ENCODE peak calls at places on chromosome 13, in eight cellular contexts. One of them, this sample, is unnamed. For H3K9me3, the result is how much of the 10 kb centered on the place peaks cover.

GRCh38 chr13:58953638-58954037 is 1210.1 kb downstream of the DIAPH3 start:
- DNase-seq in CD8-positive, alpha-beta memory T cell: no peak
- DNase-seq in AG04450: no peak
- DNase-seq in effector memory CD4-positive, alpha-beta T cell: no peak
- DNase-seq in breast epithelium: no peak
- DNase-seq in GM23248: no peak
- DNase-seq in ovary: no peak
- DNase-seq in cardiac muscle cell: no peak
- DNase-seq in this sample: no peak

GRCh38 chr13:78960881-78961280 is 301.9 kb upstream of the OBI1 start:
- DNase-seq in CD8-positive, alpha-beta memory T cell: no peak
- DNase-seq in effector memory CD4-positive, alpha-beta T cell: no peak
- DNase-seq in ovary: no peak
- DNase-seq in GM23248: no peak
- DNase-seq in breast epithelium: no peak
- DNase-seq in AG04450: no peak
- DNase-seq in cardiac muscle cell: no peak
- DNase-seq in this sample: no peak

GRCh38 chr13:58429917-58430316 is 798.4 kb downstream of the PCDH17 start:
- DNase-seq in cardiac muscle cell: no peak
- DNase-seq in AG04450: no peak
- DNase-seq in CD8-positive, alpha-beta memory T cell: no peak
- DNase-seq in breast epithelium: no peak
- DNase-seq in ovary: no peak
- DNase-seq in GM23248: no peak
- DNase-seq in effector memory CD4-positive, alpha-beta T cell: no peak
- DNase-seq in this sample: no peak

GRCh38 chr13:40063743-40064142 is 408.3 kb downstream of the COG6 start:
- DNase-seq in AG04450: no peak
- DNase-seq in ovary: no peak
- DNase-seq in breast epithelium: no peak
- DNase-seq in GM23248: no peak
- DNase-seq in effector memory CD4-positive, alpha-beta T cell: no peak
- DNase-seq in CD8-positive, alpha-beta memory T cell: no peak
- DNase-seq in cardiac muscle cell: peak
- DNase-seq in this sample: no peak

GRCh38 chr13:108096301-108096700 is 119.0 kb downstream of the LIG4 start:
- DNase-seq in GM23248: no peak
- DNase-seq in breast epithelium: no peak
- DNase-seq in cardiac muscle cell: no peak
- DNase-seq in effector memory CD4-positive, alpha-beta T cell: no peak
- DNase-seq in CD8-positive, alpha-beta memory T cell: no peak
- DNase-seq in AG04450: no peak
- DNase-seq in ovary: no peak
- DNase-seq in this sample: no peak

GRCh38 chr13:76462003-76462402 is 424.2 kb downstream of the KCTD12 start:
- DNase-seq in breast epithelium: no peak
- DNase-seq in cardiac muscle cell: no peak
- DNase-seq in CD8-positive, alpha-beta memory T cell: no peak
- DNase-seq in GM23248: no peak
- DNase-seq in ovary: no peak
- DNase-seq in effector memory CD4-positive, alpha-beta T cell: no peak
- DNase-seq in AG04450: no peak
- DNase-seq in this sample: no peak

GRCh38 chr13:53028637-53029121 is at the start of gene OLFM4:
- DNase-seq in CD8-positive, alpha-beta memory T cell: no peak
- DNase-seq in breast epithelium: no peak
- DNase-seq in GM23248: no peak
- DNase-seq in AG04450: no peak
- DNase-seq in cardiac muscle cell: no peak
- DNase-seq in ovary: no peak
- DNase-seq in effector memory CD4-positive, alpha-beta T cell: no peak
- DNase-seq in this sample: no peak

GRCh38 chr13:76687467-76687866 is 198.7 kb downstream of the KCTD12 start:
- DNase-seq in cardiac muscle cell: no peak
- DNase-seq in breast epithelium: no peak
- DNase-seq in CD8-positive, alpha-beta memory T cell: no peak
- DNase-seq in GM23248: no peak
- DNase-seq in ovary: no peak
- DNase-seq in effector memory CD4-positive, alpha-beta T cell: no peak
- DNase-seq in AG04450: no peak
- DNase-seq in this sample: no peak

GRCh38 chr13:69959041-69959440 is 148.6 kb upstream of the ATXN8OS start:
- DNase-seq in effector memory CD4-positive, alpha-beta T cell: no peak
- DNase-seq in ovary: no peak
- DNase-seq in CD8-positive, alpha-beta memory T cell: no peak
- DNase-seq in cardiac muscle cell: no peak
- DNase-seq in AG04450: no peak
- DNase-seq in breast epithelium: no peak
- DNase-seq in GM23248: no peak
- DNase-seq in this sample: no peak

GRCh38 chr13:44414771-44415170 is 41.1 kb downstream of the SERP2 start:
- DNase-seq in breast epithelium: no peak
- DNase-seq in AG04450: no peak
- DNase-seq in ovary: no peak
- DNase-seq in GM23248: no peak
- DNase-seq in effector memory CD4-positive, alpha-beta T cell: no peak
- DNase-seq in CD8-positive, alpha-beta memory T cell: no peak
- DNase-seq in cardiac muscle cell: no peak
- DNase-seq in this sample: no peak

GRCh38 chr13:98975822-98976261 is 2.0 kb downstream of the DOCK9 start:
- DNase-seq in CD8-positive, alpha-beta memory T cell: no peak
- DNase-seq in AG04450: no peak
- DNase-seq in breast epithelium: no peak
- DNase-seq in ovary: no peak
- DNase-seq in cardiac muscle cell: peak
- DNase-seq in effector memory CD4-positive, alpha-beta T cell: no peak
- DNase-seq in GM23248: no peak
- DNase-seq in this sample: no peak

GRCh38 chr13:99989376-99990044 is 7.9 kb downstream of the ZIC2 start:
- DNase-seq in ovary: no peak
- DNase-seq in CD8-positive, alpha-beta memory T cell: no peak
- DNase-seq in GM23248: no peak
- DNase-seq in AG04450: no peak
- DNase-seq in effector memory CD4-positive, alpha-beta T cell: no peak
- DNase-seq in cardiac muscle cell: no peak
- DNase-seq in breast epithelium: no peak
- DNase-seq in this sample: no peak
- H3K9me3 ChIP-seq in ovary: under half
- H3K9me3 ChIP-seq in CD8-positive, alpha-beta memory T cell: under half
- H3K9me3 ChIP-seq in GM23248: under half
- H3K9me3 ChIP-seq in AG04450: under half
- H3K9me3 ChIP-seq in effector memory CD4-positive, alpha-beta T cell: under half
- H3K9me3 ChIP-seq in cardiac muscle cell: under half
- H3K9me3 ChIP-seq in breast epithelium: under half
- H3K9me3 ChIP-seq in this sample: under half

DNA sequence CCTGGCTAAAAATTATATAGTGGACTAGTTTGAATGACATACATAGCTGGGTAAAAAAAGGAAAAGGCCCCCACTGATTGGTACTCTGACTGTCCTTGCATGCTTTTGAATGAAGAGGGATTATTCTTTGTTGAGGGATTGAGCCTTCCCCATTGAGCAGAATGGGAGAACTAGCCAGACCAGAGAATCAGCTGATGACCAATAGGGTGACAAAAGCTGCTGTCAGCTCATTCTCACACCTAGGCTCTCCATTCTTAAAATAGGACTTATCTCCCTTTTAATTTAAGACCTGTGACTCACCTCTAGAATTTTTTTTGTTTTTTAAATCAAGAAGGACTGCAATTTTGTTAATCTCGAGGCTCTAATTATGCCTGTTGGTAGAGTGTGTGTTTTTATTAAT is 79.3 kb downstream of the CRYL1 start:
- DNase-seq in GM23248: no peak
- DNase-seq in CD8-positive, alpha-beta memory T cell: no peak
- DNase-seq in ovary: no peak
- DNase-seq in AG04450: no peak
- DNase-seq in breast epithelium: no peak
- DNase-seq in effector memory CD4-positive, alpha-beta T cell: no peak
- DNase-seq in cardiac muscle cell: no peak
- DNase-seq in this sample: no peak
- H3K9me3 ChIP-seq in GM23248: under half
- H3K9me3 ChIP-seq in CD8-positive, alpha-beta memory T cell: under half
- H3K9me3 ChIP-seq in ovary: under half
- H3K9me3 ChIP-seq in AG04450: under half
- H3K9me3 ChIP-seq in breast epithelium: under half
- H3K9me3 ChIP-seq in effector memory CD4-positive, alpha-beta T cell: under half
- H3K9me3 ChIP-seq in cardiac muscle cell: under half
- H3K9me3 ChIP-seq in this sample: under half

GRCh38 chr13:56356690-56357089 is 784.0 kb upstream of the PRR20A start:
- DNase-seq in ovary: no peak
- DNase-seq in AG04450: no peak
- DNase-seq in GM23248: no peak
- DNase-seq in effector memory CD4-positive, alpha-beta T cell: no peak
- DNase-seq in cardiac muscle cell: no peak
- DNase-seq in CD8-positive, alpha-beta memory T cell: no peak
- DNase-seq in breast epithelium: no peak
- DNase-seq in this sample: no peak

GRCh38 chr13:56351041-56351440 is 789.7 kb upstream of the PRR20A start:
- DNase-seq in effector memory CD4-positive, alpha-beta T cell: no peak
- DNase-seq in AG04450: no peak
- DNase-seq in CD8-positive, alpha-beta memory T cell: no peak
- DNase-seq in cardiac muscle cell: no peak
- DNase-seq in GM23248: no peak
- DNase-seq in ovary: no peak
- DNase-seq in breast epithelium: no peak
- DNase-seq in this sample: no peak

GRCh38 chr13:56349866-56350265 is 790.9 kb upstream of the PRR20A start:
- DNase-seq in CD8-positive, alpha-beta memory T cell: no peak
- DNase-seq in effector memory CD4-positive, alpha-beta T cell: no peak
- DNase-seq in GM23248: no peak
- DNase-seq in ovary: no peak
- DNase-seq in AG04450: no peak
- DNase-seq in breast epithelium: no peak
- DNase-seq in cardiac muscle cell: no peak
- DNase-seq in this sample: no peak

GRCh38 chr13:56352356-56352755 is 788.4 kb upstream of the PRR20A start:
- DNase-seq in AG04450: no peak
- DNase-seq in breast epithelium: no peak
- DNase-seq in ovary: no peak
- DNase-seq in cardiac muscle cell: no peak
- DNase-seq in GM23248: no peak
- DNase-seq in effector memory CD4-positive, alpha-beta T cell: no peak
- DNase-seq in CD8-positive, alpha-beta memory T cell: no peak
- DNase-seq in this sample: no peak

DNA sequence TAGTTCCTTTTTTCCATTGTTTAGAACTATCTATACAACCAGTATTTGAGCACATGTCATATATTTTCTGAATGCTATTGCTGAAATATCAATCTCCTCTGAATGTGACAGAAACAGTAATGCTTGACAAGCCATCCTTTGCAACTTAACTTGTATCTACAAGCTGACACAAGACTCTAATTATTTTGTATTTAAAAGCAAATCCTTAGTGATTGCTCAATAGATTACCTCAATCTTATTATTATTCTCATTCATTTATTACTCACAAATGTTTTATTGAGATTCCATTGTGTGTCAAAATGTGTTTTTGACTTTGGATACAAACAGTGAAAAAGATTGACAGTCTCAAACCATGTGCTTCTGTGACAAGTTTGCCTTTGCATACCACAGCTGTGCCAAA is 787.8 kb upstream of the PRR20A start:
- DNase-seq in breast epithelium: no peak
- DNase-seq in AG04450: no peak
- DNase-seq in GM23248: no peak
- DNase-seq in cardiac muscle cell: no peak
- DNase-seq in CD8-positive, alpha-beta memory T cell: no peak
- DNase-seq in effector memory CD4-positive, alpha-beta T cell: no peak
- DNase-seq in ovary: no peak
- DNase-seq in this sample: no peak
- H3K9me3 ChIP-seq in breast epithelium: under half
- H3K9me3 ChIP-seq in AG04450: under half
- H3K9me3 ChIP-seq in GM23248: under half
- H3K9me3 ChIP-seq in cardiac muscle cell: under half
- H3K9me3 ChIP-seq in CD8-positive, alpha-beta memory T cell: under half
- H3K9me3 ChIP-seq in effector memory CD4-positive, alpha-beta T cell: under half
- H3K9me3 ChIP-seq in ovary: under half
- H3K9me3 ChIP-seq in this sample: under half

DNA sequence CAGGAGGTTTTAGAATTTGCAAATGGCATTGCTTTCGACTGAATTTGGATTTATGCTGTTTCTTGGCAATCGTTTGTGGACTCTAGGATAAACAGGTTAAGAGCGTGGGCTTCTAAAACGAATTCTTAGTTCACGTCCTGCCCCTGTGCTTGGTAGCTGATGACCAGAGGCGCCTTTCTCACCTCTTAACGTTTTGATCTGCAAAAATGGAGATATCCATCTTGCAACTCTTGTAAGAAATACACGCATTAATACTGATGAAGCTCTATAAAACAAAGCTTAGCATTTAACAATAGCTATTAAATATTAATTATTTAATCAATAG is 577 bp upstream of the KATNAL1 start:
- DNase-seq in cardiac muscle cell: no peak
- DNase-seq in breast epithelium: no peak
- DNase-seq in CD8-positive, alpha-beta memory T cell: no peak
- DNase-seq in AG04450: no peak
- DNase-seq in GM23248: no peak
- DNase-seq in ovary: no peak
- DNase-seq in effector memory CD4-positive, alpha-beta T cell: no peak
- DNase-seq in this sample: no peak
- H3K9me3 ChIP-seq in cardiac muscle cell: under half
- H3K9me3 ChIP-seq in breast epithelium: under half
- H3K9me3 ChIP-seq in CD8-positive, alpha-beta memory T cell: under half
- H3K9me3 ChIP-seq in AG04450: under half
- H3K9me3 ChIP-seq in GM23248: under half
- H3K9me3 ChIP-seq in ovary: under half
- H3K9me3 ChIP-seq in effector memory CD4-positive, alpha-beta T cell: under half
- H3K9me3 ChIP-seq in this sample: under half

GRCh38 chr13:50701469-50701868 is 142.0 kb downstream of the DLEU7 start:
- DNase-seq in breast epithelium: no peak
- DNase-seq in GM23248: no peak
- DNase-seq in CD8-positive, alpha-beta memory T cell: no peak
- DNase-seq in AG04450: no peak
- DNase-seq in cardiac muscle cell: no peak
- DNase-seq in effector memory CD4-positive, alpha-beta T cell: no peak
- DNase-seq in ovary: no peak
- DNase-seq in this sample: no peak
- H3K9me3 ChIP-seq in breast epithelium: under half
- H3K9me3 ChIP-seq in GM23248: under half
- H3K9me3 ChIP-seq in CD8-positive, alpha-beta memory T cell: under half
- H3K9me3 ChIP-seq in AG04450: under half
- H3K9me3 ChIP-seq in cardiac muscle cell: under half
- H3K9me3 ChIP-seq in effector memory CD4-positive, alpha-beta T cell: under half
- H3K9me3 ChIP-seq in ovary: under half
- H3K9me3 ChIP-seq in this sample: under half

DNA sequence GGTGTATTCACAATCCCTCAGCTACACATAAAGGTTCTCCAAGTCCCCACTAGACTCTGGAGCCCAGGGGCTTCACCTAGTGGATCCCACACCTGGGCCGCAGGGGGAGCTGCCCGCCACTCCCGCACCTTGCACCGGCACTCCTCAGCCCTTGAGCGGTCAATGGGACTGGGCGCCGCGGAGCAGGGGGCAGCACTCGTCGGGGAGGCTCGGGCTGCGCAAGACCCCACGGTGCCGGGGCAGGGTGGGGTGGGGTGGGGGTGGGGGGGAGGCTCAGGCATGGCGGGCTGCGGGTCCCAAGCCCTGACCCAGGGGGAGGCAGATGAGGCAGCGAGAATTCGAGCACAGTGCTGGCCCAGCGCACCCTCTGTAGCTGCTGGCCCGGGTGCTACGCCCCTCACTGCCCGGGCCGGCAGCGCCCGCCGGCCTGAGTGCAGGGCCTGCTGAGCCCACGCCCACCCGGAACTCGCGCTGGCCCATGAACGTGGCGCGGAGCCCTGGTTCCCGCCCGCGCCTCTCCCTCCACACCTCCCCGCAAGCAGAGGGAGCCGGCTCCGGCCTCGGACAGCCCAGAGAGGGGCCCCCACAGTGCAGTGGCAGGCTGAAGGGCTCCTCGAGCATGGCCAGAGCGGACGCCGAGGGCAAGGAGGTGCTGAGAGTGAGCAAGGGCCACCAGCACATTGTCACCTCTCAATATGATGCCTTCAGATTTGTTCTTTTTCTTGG is 121.7 kb downstream of the UGGT2 start:
- DNase-seq in CD8-positive, alpha-beta memory T cell: no peak
- DNase-seq in GM23248: no peak
- DNase-seq in effector memory CD4-positive, alpha-beta T cell: no peak
- DNase-seq in breast epithelium: no peak
- DNase-seq in ovary: no peak
- DNase-seq in cardiac muscle cell: no peak
- DNase-seq in AG04450: no peak
- DNase-seq in this sample: no peak
- H3K9me3 ChIP-seq in CD8-positive, alpha-beta memory T cell: under half
- H3K9me3 ChIP-seq in GM23248: under half
- H3K9me3 ChIP-seq in effector memory CD4-positive, alpha-beta T cell: under half
- H3K9me3 ChIP-seq in breast epithelium: under half
- H3K9me3 ChIP-seq in ovary: under half
- H3K9me3 ChIP-seq in cardiac muscle cell: under half
- H3K9me3 ChIP-seq in AG04450: under half
- H3K9me3 ChIP-seq in this sample: under half

This sample was measured in RWPE2.